ENCODE peak calls at places on chromosomes 3 and 15, in seven cellular contexts. Z is mesenchymal stem cell, L is IMR-90, B is H9, E is H1, R is neuronal stem cell, J is mesendoderm. Q is an unnamed sample.

GRCh38 chr3:158152186-158152585 is 42.3 kb downstream of the RSRC1 start:
- DNase-seq in Z (peak), L (peak), B (no peak), E (no peak), R (no peak), J (no peak), Q (no peak)

GRCh38 chr3:62686486-62686885 is 188.7 kb downstream of the CADPS start:
- DNase-seq in Z (no peak), L (no peak), B (no peak), E (no peak), R (no peak), J (no peak), Q (no peak)

GRCh38 chr15:68684476-68684875 is 105.7 kb downstream of the CORO2B start:
- DNase-seq in Z (no peak), L (no peak), B (no peak), E (no peak), R (no peak), J (no peak), Q (no peak)

GRCh38 chr15:40266828-40267304 is 16.0 kb downstream of the ANKRD63 start:
- DNase-seq in Z (peak), L (peak), B (no peak), E (no peak), R (no peak), J (peak), Q (peak)

GRCh38 chr3:152321321-152321720 is 52.6 kb downstream of the MBNL1 start:
- DNase-seq in Z (no peak), L (no peak), B (no peak), E (no peak), R (no peak), J (no peak), Q (no peak)

GRCh38 chr3:41462103-41462691 is 262.9 kb downstream of the CTNNB1 start:
- DNase-seq in Z (no peak), L (no peak), B (no peak), E (no peak), R (no peak), J (no peak), Q (no peak)

GRCh38 chr3:62159693-62160092 is 213.7 kb downstream of the FEZF2 start:
- DNase-seq in Z (no peak), L (peak), B (no peak), E (no peak), R (no peak), J (no peak), Q (no peak)

GRCh38 chr3:100756441-100756840 is 47.1 kb downstream of the TFG start:
- DNase-seq in Z (no peak), L (no peak), B (no peak), E (no peak), R (no peak), J (no peak), Q (no peak)

GRCh38 chr15:52252781-52253180 is 42.8 kb downstream of the MYO5C start:
- DNase-seq in Z (peak), L (peak), B (no peak), E (no peak), R (no peak), J (peak), Q (peak)

GRCh38 chr3:96813820-96814580 is 394 bp upstream of the EPHA6 start:
- DNase-seq in Z (peak), L (peak), B (peak), E (no peak), R (peak), J (peak), Q (peak)

GRCh38 chr3:87694678-87695077 is 364.1 kb downstream of the CGGBP1 start:
- DNase-seq in Z (no peak), L (no peak), B (no peak), E (no peak), R (no peak), J (no peak), Q (no peak)

GRCh38 chr3:32569540-32570425 is 875 bp downstream of the DYNC1LI1 start:
- DNase-seq in Z (peak), L (peak), B (peak), E (peak), R (peak), J (peak), Q (peak)

GRCh38 chr15:52011711-52012144 is 7.3 kb upstream of the MAPK6 start:
- DNase-seq in Z (peak), L (no peak), B (no peak), E (no peak), R (no peak), J (no peak), Q (no peak)

GRCh38 chr15:78049691-78050440 is 27.6 kb downstream of the TBC1D2B start:
- DNase-seq in Z (no peak), L (peak), B (no peak), E (no peak), R (no peak), J (no peak), Q (peak)

GRCh38 chr3:170605490-170605889 is 19.6 kb upstream of the SLC7A14 start:
- DNase-seq in Z (no peak), L (no peak), B (no peak), E (no peak), R (no peak), J (no peak), Q (no peak)

GRCh38 chr3:170602556-170602955 is 16.7 kb upstream of the SLC7A14 start:
- DNase-seq in Z (no peak), L (peak), B (no peak), E (no peak), R (no peak), J (no peak), Q (no peak)

GRCh38 chr3:170599995-170600624 is 14.2 kb upstream of the SLC7A14 start:
- DNase-seq in Z (no peak), L (no peak), B (no peak), E (no peak), R (no peak), J (no peak), Q (no peak)

GRCh38 chr3:170606675-170607074 is 20.8 kb upstream of the SLC7A14 start:
- DNase-seq in Z (no peak), L (peak), B (no peak), E (no peak), R (no peak), J (no peak), Q (no peak)

DNA sequence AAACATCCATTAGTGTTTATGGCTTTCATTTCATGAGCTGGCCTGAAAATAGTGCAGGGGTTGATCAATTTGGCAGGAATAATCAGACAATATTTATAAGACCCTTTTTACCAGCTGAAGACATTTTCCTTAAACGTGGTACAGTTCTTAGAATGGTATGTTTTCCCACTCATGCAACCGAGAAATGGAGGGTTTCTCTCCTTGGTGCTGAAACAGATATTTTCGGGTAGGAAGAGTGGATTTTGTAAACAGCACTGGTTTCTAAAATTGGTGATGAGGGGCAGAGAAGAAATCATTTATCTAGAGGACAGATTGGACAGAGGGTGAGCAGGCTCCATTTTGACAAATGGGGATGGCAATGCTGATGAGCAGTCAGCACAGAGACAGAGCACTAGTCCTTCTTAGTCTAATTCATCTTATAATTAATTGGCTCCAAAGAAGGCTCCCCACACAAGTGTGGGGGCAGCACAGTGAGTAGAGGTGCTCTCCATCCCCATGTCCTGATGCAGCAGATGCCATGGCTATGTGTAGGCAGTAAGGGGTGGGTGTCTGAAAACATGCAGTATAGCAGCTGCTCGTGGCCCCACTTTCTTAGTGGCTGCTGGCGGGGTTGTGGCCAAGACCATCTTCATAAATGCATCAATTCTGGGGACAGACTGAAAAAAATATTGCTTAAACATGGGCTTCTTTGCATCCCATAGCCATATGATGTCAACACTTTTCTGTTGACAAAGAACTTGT is 18.1 kb upstream of the SLC7A14 start:
- DNase-seq in Z (peak), L (peak), B (no peak), E (no peak), R (no peak), J (no peak), Q (no peak)
- H3K4me2 ChIP-seq in Z (no peak), L (no peak), B (no peak), E (no peak), R (no peak), J (no peak), Q (no peak)

GRCh38 chr15:26848498-26848897 is 18.4 kb upstream of the GABRA5 start:
- DNase-seq in Z (no peak), L (no peak), B (no peak), E (no peak), R (no peak), J (no peak), Q (no peak)
- H3K4ac ChIP-seq in Z (no peak), L (no peak), B (no peak), E (no peak), R (no peak), J (no peak), Q (no peak)

DNA sequence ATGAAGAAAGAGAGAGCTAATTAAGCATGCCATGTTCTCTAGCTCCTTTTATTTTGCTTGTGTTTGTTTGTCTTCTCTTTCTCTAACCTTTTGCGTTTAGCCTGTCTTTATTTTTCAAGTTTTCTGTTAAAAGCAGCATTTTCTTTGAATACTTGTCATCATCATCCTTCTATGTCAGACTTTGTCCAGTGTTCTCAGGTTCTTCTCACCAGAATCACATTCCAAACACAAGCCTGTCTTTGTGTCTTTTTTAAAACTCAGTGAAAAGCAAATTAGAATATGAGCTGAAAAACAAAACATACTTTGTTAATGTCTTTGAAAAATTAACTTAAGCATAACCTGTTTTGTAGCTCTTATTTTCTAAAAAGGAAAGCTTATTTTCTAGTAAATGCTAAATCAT is 62.4 kb downstream of the LEKR1 start:
- DNase-seq in Z (no peak), L (no peak), B (no peak), E (no peak), R (no peak), J (no peak), Q (no peak)
- H2BK120ac ChIP-seq in Z (no peak), L (no peak), B (no peak), E (no peak), R (no peak), J (no peak), Q (no peak)

DNA sequence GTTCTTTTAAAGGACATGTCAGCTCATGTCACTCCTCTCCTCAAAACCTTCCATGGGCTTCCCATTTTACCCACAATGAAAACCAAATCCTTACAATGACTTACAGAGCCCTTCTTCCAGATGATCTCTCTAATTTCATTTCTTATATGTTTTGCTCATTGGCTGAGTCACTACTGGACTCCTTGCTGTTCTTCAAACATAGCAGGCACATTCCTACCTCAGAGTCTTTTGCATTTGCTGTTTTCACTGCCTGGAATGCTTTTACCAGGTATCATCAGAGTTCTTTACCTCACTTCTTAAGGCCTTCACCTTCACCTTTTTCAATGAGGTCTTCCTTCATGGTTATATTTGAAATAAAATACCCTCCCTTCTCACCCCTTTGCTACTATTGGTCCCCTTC is 57.3 kb downstream of the NECTIN3 start:
- DNase-seq in Z (no peak), L (peak), B (no peak), E (no peak), R (no peak), J (peak), Q (peak)
- H3K4me2 ChIP-seq in Z (no peak), L (no peak), B (no peak), E (no peak), R (no peak), J (no peak), Q (no peak)

Q was measured in trophoblast cell.